ENCODE peak calls at places on chromosomes 7 and 10, in four cellular contexts. One of them, this sample, is unnamed.

GRCh38 chr7:100817097-100817496 is 10.2 kb downstream of the EPHB4 start:
- DNase-seq in stimulated activated CD8-positive, alpha-beta memory T cell treated with anti-CD3 and anti-CD28 coated beads, Interleukin-4, amount 100 ng/mL, for 48 hours: no peak
- DNase-seq in nucleus accumbens: no peak
- DNase-seq in left colon: no peak
- DNase-seq in this sample: no peak

GRCh38 chr7:44733708-44734481 is 14.8 kb upstream of the ZMIZ2 start:
- DNase-seq in left colon: no peak
- DNase-seq in nucleus accumbens: no peak
- DNase-seq in stimulated activated CD8-positive, alpha-beta memory T cell treated with anti-CD3 and anti-CD28 coated beads, Interleukin-4, amount 100 ng/mL, for 48 hours: no peak
- DNase-seq in this sample: no peak

GRCh38 chr10:95250856-95251255 is 39.9 kb downstream of the PDLIM1 start:
- DNase-seq in stimulated activated CD8-positive, alpha-beta memory T cell treated with anti-CD3 and anti-CD28 coated beads, Interleukin-4, amount 100 ng/mL, for 48 hours: no peak
- DNase-seq in nucleus accumbens: no peak
- DNase-seq in left colon: no peak
- DNase-seq in this sample: no peak

GRCh38 chr10:10788761-10789160 is 228.9 kb upstream of the CELF2 start:
- DNase-seq in left colon: no peak
- DNase-seq in nucleus accumbens: no peak
- DNase-seq in stimulated activated CD8-positive, alpha-beta memory T cell treated with anti-CD3 and anti-CD28 coated beads, Interleukin-4, amount 100 ng/mL, for 48 hours: no peak
- DNase-seq in this sample: no peak

GRCh38 chr10:127755758-127756157 is 18.8 kb downstream of the FOXI2 start:
- DNase-seq in left colon: no peak
- DNase-seq in nucleus accumbens: no peak
- DNase-seq in stimulated activated CD8-positive, alpha-beta memory T cell treated with anti-CD3 and anti-CD28 coated beads, Interleukin-4, amount 100 ng/mL, for 48 hours: no peak
- DNase-seq in this sample: peak

GRCh38 chr10:26978531-26978930 is 117.8 kb upstream of the ABI1 start:
- DNase-seq in nucleus accumbens: no peak
- DNase-seq in stimulated activated CD8-positive, alpha-beta memory T cell treated with anti-CD3 and anti-CD28 coated beads, Interleukin-4, amount 100 ng/mL, for 48 hours: no peak
- DNase-seq in left colon: no peak
- DNase-seq in this sample: no peak

GRCh38 chr10:70578371-70578947 is 24.1 kb downstream of the PRF1 start:
- DNase-seq in nucleus accumbens: no peak
- DNase-seq in stimulated activated CD8-positive, alpha-beta memory T cell treated with anti-CD3 and anti-CD28 coated beads, Interleukin-4, amount 100 ng/mL, for 48 hours: peak
- DNase-seq in left colon: no peak
- DNase-seq in this sample: peak

GRCh38 chr7:105003275-105003674 is 10.7 kb upstream of the KMT2E start:
- DNase-seq in left colon: no peak
- DNase-seq in stimulated activated CD8-positive, alpha-beta memory T cell treated with anti-CD3 and anti-CD28 coated beads, Interleukin-4, amount 100 ng/mL, for 48 hours: no peak
- DNase-seq in nucleus accumbens: no peak
- DNase-seq in this sample: peak

GRCh38 chr7:69781412-69781846 is 183.2 kb downstream of the AUTS2 start:
- DNase-seq in nucleus accumbens: no peak
- DNase-seq in left colon: no peak
- DNase-seq in stimulated activated CD8-positive, alpha-beta memory T cell treated with anti-CD3 and anti-CD28 coated beads, Interleukin-4, amount 100 ng/mL, for 48 hours: no peak
- DNase-seq in this sample: no peak

GRCh38 chr10:120477006-120477722 is 20.1 kb downstream of the PLPP4 start:
- DNase-seq in stimulated activated CD8-positive, alpha-beta memory T cell treated with anti-CD3 and anti-CD28 coated beads, Interleukin-4, amount 100 ng/mL, for 48 hours: no peak
- DNase-seq in nucleus accumbens: no peak
- DNase-seq in left colon: no peak
- DNase-seq in this sample: no peak

GRCh38 chr7:26627871-26628270 is 236.5 kb downstream of the SKAP2 start:
- DNase-seq in left colon: no peak
- DNase-seq in stimulated activated CD8-positive, alpha-beta memory T cell treated with anti-CD3 and anti-CD28 coated beads, Interleukin-4, amount 100 ng/mL, for 48 hours: no peak
- DNase-seq in nucleus accumbens: no peak
- DNase-seq in this sample: no peak

GRCh38 chr10:31582365-31583052 is 263.5 kb downstream of the ZEB1 start:
- DNase-seq in nucleus accumbens: no peak
- DNase-seq in stimulated activated CD8-positive, alpha-beta memory T cell treated with anti-CD3 and anti-CD28 coated beads, Interleukin-4, amount 100 ng/mL, for 48 hours: no peak
- DNase-seq in left colon: no peak
- DNase-seq in this sample: no peak

GRCh38 chr10:14403846-14404623 is 73.3 kb upstream of the FRMD4A start:
- DNase-seq in nucleus accumbens: no peak
- DNase-seq in stimulated activated CD8-positive, alpha-beta memory T cell treated with anti-CD3 and anti-CD28 coated beads, Interleukin-4, amount 100 ng/mL, for 48 hours: no peak
- DNase-seq in left colon: no peak
- DNase-seq in this sample: no peak

GRCh38 chr10:96719850-96720421 is 378 bp downstream of the PIK3AP1 start:
- DNase-seq in nucleus accumbens: peak
- DNase-seq in left colon: peak
- DNase-seq in stimulated activated CD8-positive, alpha-beta memory T cell treated with anti-CD3 and anti-CD28 coated beads, Interleukin-4, amount 100 ng/mL, for 48 hours: peak
- DNase-seq in this sample: peak

GRCh38 chr7:20745716-20746115 is 41.0 kb downstream of the SP8 start:
- DNase-seq in stimulated activated CD8-positive, alpha-beta memory T cell treated with anti-CD3 and anti-CD28 coated beads, Interleukin-4, amount 100 ng/mL, for 48 hours: no peak
- DNase-seq in nucleus accumbens: no peak
- DNase-seq in left colon: no peak
- DNase-seq in this sample: no peak

GRCh38 chr7:76244781-76245391 is 43.2 kb downstream of the SRRM3 start:
- DNase-seq in nucleus accumbens: no peak
- DNase-seq in left colon: no peak
- DNase-seq in stimulated activated CD8-positive, alpha-beta memory T cell treated with anti-CD3 and anti-CD28 coated beads, Interleukin-4, amount 100 ng/mL, for 48 hours: no peak
- DNase-seq in this sample: no peak

GRCh38 chr7:6443372-6443941 is 4.3 kb downstream of the DAGLB start:
- DNase-seq in left colon: no peak
- DNase-seq in stimulated activated CD8-positive, alpha-beta memory T cell treated with anti-CD3 and anti-CD28 coated beads, Interleukin-4, amount 100 ng/mL, for 48 hours: no peak
- DNase-seq in nucleus accumbens: no peak
- DNase-seq in this sample: no peak

GRCh38 chr7:133504825-133505224 is 251.9 kb downstream of the EXOC4 start:
- DNase-seq in nucleus accumbens: no peak
- DNase-seq in stimulated activated CD8-positive, alpha-beta memory T cell treated with anti-CD3 and anti-CD28 coated beads, Interleukin-4, amount 100 ng/mL, for 48 hours: no peak
- DNase-seq in left colon: no peak
- DNase-seq in this sample: no peak

GRCh38 chr7:67589178-67589577 is 592.5 kb downstream of the TYW1 start:
- DNase-seq in nucleus accumbens: no peak
- DNase-seq in left colon: no peak
- DNase-seq in stimulated activated CD8-positive, alpha-beta memory T cell treated with anti-CD3 and anti-CD28 coated beads, Interleukin-4, amount 100 ng/mL, for 48 hours: no peak
- DNase-seq in this sample: no peak

GRCh38 chr7:13179011-13179574 is 491.7 kb downstream of the ARL4A start:
- DNase-seq in stimulated activated CD8-positive, alpha-beta memory T cell treated with anti-CD3 and anti-CD28 coated beads, Interleukin-4, amount 100 ng/mL, for 48 hours: no peak
- DNase-seq in left colon: no peak
- DNase-seq in nucleus accumbens: no peak
- DNase-seq in this sample: peak

GRCh38 chr7:26195867-26196266 is 4.7 kb downstream of the HNRNPA2B1 start:
- DNase-seq in nucleus accumbens: no peak
- DNase-seq in left colon: no peak
- DNase-seq in stimulated activated CD8-positive, alpha-beta memory T cell treated with anti-CD3 and anti-CD28 coated beads, Interleukin-4, amount 100 ng/mL, for 48 hours: no peak
- DNase-seq in this sample: no peak

GRCh38 chr10:77636286-77636966 is 1.2 kb downstream of the KCNMA1 start:
- DNase-seq in stimulated activated CD8-positive, alpha-beta memory T cell treated with anti-CD3 and anti-CD28 coated beads, Interleukin-4, amount 100 ng/mL, for 48 hours: no peak
- DNase-seq in left colon: no peak
- DNase-seq in nucleus accumbens: peak
- DNase-seq in this sample: no peak

This sample was measured in NB4.